ENCODE peak calls at places on chromosomes 1 and 21, in seven cellular contexts. One of them, this sample, is unnamed.

GRCh38 chr1:201309420-201309819 is 26.1 kb downstream of the PKP1 start:
- DNase-seq in A549: peak
- DNase-seq in sigmoid colon: peak
- DNase-seq in gastrocnemius medialis: peak
- DNase-seq in upper lobe of left lung: no peak
- DNase-seq in GM12891: peak
- DNase-seq in adrenal gland: peak
- DNase-seq in this sample: peak

GRCh38 chr1:78045850-78046778 is at the start of gene GIPC2:
- DNase-seq in A549: no peak
- DNase-seq in sigmoid colon: no peak
- DNase-seq in gastrocnemius medialis: no peak
- DNase-seq in upper lobe of left lung: peak
- DNase-seq in GM12891: peak
- DNase-seq in adrenal gland: peak
- DNase-seq in this sample: no peak

GRCh38 chr1:71587961-71588360 is 507.1 kb upstream of the ZRANB2 start:
- DNase-seq in A549: no peak
- DNase-seq in sigmoid colon: no peak
- DNase-seq in gastrocnemius medialis: no peak
- DNase-seq in upper lobe of left lung: no peak
- DNase-seq in GM12891: no peak
- DNase-seq in adrenal gland: no peak
- DNase-seq in this sample: no peak

GRCh38 chr1:79603862-79604261 is 597.3 kb upstream of the ADGRL4 start:
- DNase-seq in A549: no peak
- DNase-seq in sigmoid colon: no peak
- DNase-seq in gastrocnemius medialis: no peak
- DNase-seq in upper lobe of left lung: no peak
- DNase-seq in GM12891: no peak
- DNase-seq in adrenal gland: no peak
- DNase-seq in this sample: no peak

GRCh38 chr1:97160796-97161195 is 439.2 kb downstream of the PTBP2 start:
- DNase-seq in A549: no peak
- DNase-seq in sigmoid colon: no peak
- DNase-seq in gastrocnemius medialis: no peak
- DNase-seq in upper lobe of left lung: no peak
- DNase-seq in GM12891: no peak
- DNase-seq in adrenal gland: no peak
- DNase-seq in this sample: no peak

GRCh38 chr1:84078108-84078823 is 65.8 kb upstream of the PRKACB start:
- DNase-seq in A549: peak
- DNase-seq in sigmoid colon: peak
- DNase-seq in gastrocnemius medialis: no peak
- DNase-seq in upper lobe of left lung: no peak
- DNase-seq in GM12891: no peak
- DNase-seq in adrenal gland: peak
- DNase-seq in this sample: peak

GRCh38 chr21:45383111-45383614 is 21.8 kb upstream of the COL18A1 start:
- DNase-seq in A549: no peak
- DNase-seq in sigmoid colon: no peak
- DNase-seq in gastrocnemius medialis: no peak
- DNase-seq in upper lobe of left lung: peak
- DNase-seq in GM12891: no peak
- DNase-seq in adrenal gland: no peak
- DNase-seq in this sample: no peak

GRCh38 chr1:40653851-40654537 is 11.5 kb downstream of the RIMS3 start:
- DNase-seq in A549: no peak
- DNase-seq in sigmoid colon: no peak
- DNase-seq in gastrocnemius medialis: no peak
- DNase-seq in upper lobe of left lung: peak
- DNase-seq in GM12891: no peak
- DNase-seq in adrenal gland: no peak
- DNase-seq in this sample: no peak

GRCh38 chr1:245516178-245516829 is 361.5 kb downstream of the KIF26B start:
- DNase-seq in A549: peak
- DNase-seq in sigmoid colon: no peak
- DNase-seq in gastrocnemius medialis: no peak
- DNase-seq in upper lobe of left lung: no peak
- DNase-seq in GM12891: no peak
- DNase-seq in adrenal gland: no peak
- DNase-seq in this sample: no peak

GRCh38 chr1:15386128-15386824 is 23.4 kb upstream of the EFHD2 start:
- DNase-seq in A549: no peak
- DNase-seq in sigmoid colon: no peak
- DNase-seq in gastrocnemius medialis: no peak
- DNase-seq in upper lobe of left lung: no peak
- DNase-seq in GM12891: no peak
- DNase-seq in adrenal gland: no peak
- DNase-seq in this sample: no peak

GRCh38 chr1:119136401-119136800 is 4.1 kb downstream of the WARS2 start:
- DNase-seq in A549: no peak
- DNase-seq in sigmoid colon: no peak
- DNase-seq in gastrocnemius medialis: no peak
- DNase-seq in upper lobe of left lung: no peak
- DNase-seq in GM12891: no peak
- DNase-seq in adrenal gland: no peak
- DNase-seq in this sample: no peak

GRCh38 chr1:241499910-241500309 is 19.6 kb downstream of the FH start:
- DNase-seq in A549: peak
- DNase-seq in sigmoid colon: no peak
- DNase-seq in gastrocnemius medialis: no peak
- DNase-seq in upper lobe of left lung: no peak
- DNase-seq in GM12891: no peak
- DNase-seq in adrenal gland: peak
- DNase-seq in this sample: no peak

GRCh38 chr1:30511563-30512252 is 211.7 kb downstream of the MATN1 start:
- DNase-seq in A549: peak
- DNase-seq in sigmoid colon: no peak
- DNase-seq in gastrocnemius medialis: no peak
- DNase-seq in upper lobe of left lung: no peak
- DNase-seq in GM12891: no peak
- DNase-seq in adrenal gland: no peak
- DNase-seq in this sample: peak

GRCh38 chr1:10386761-10387482 is 11.9 kb upstream of the PGD start:
- DNase-seq in A549: no peak
- DNase-seq in sigmoid colon: no peak
- DNase-seq in gastrocnemius medialis: no peak
- DNase-seq in upper lobe of left lung: peak
- DNase-seq in GM12891: no peak
- DNase-seq in adrenal gland: no peak
- DNase-seq in this sample: no peak

GRCh38 chr1:165355977-165356811 is at the start of gene LMX1A:
- DNase-seq in A549: peak
- DNase-seq in sigmoid colon: no peak
- DNase-seq in gastrocnemius medialis: no peak
- DNase-seq in upper lobe of left lung: peak
- DNase-seq in GM12891: no peak
- DNase-seq in adrenal gland: no peak
- DNase-seq in this sample: no peak

GRCh38 chr1:16267690-16268180 is 30.8 kb upstream of the CPLANE2 start:
- DNase-seq in A549: no peak
- DNase-seq in sigmoid colon: no peak
- DNase-seq in gastrocnemius medialis: no peak
- DNase-seq in upper lobe of left lung: no peak
- DNase-seq in GM12891: no peak
- DNase-seq in adrenal gland: no peak
- DNase-seq in this sample: no peak

GRCh38 chr1:163535807-163536206 is 214.1 kb downstream of the NUF2 start:
- DNase-seq in A549: peak
- DNase-seq in sigmoid colon: no peak
- DNase-seq in gastrocnemius medialis: no peak
- DNase-seq in upper lobe of left lung: no peak
- DNase-seq in GM12891: no peak
- DNase-seq in adrenal gland: no peak
- DNase-seq in this sample: no peak

GRCh38 chr1:154512760-154513159 is 10.5 kb upstream of the SHE start:
- DNase-seq in A549: no peak
- DNase-seq in sigmoid colon: no peak
- DNase-seq in gastrocnemius medialis: no peak
- DNase-seq in upper lobe of left lung: no peak
- DNase-seq in GM12891: no peak
- DNase-seq in adrenal gland: no peak
- DNase-seq in this sample: no peak

GRCh38 chr1:165114022-165114888 is 242.3 kb downstream of the LMX1A start:
- DNase-seq in A549: peak
- DNase-seq in sigmoid colon: no peak
- DNase-seq in gastrocnemius medialis: no peak
- DNase-seq in upper lobe of left lung: no peak
- DNase-seq in GM12891: no peak
- DNase-seq in adrenal gland: peak
- DNase-seq in this sample: no peak

GRCh38 chr1:239891621-239892358 is 199.9 kb upstream of the FMN2 start:
- DNase-seq in A549: no peak
- DNase-seq in sigmoid colon: no peak
- DNase-seq in gastrocnemius medialis: no peak
- DNase-seq in upper lobe of left lung: no peak
- DNase-seq in GM12891: no peak
- DNase-seq in adrenal gland: no peak
- DNase-seq in this sample: no peak

GRCh38 chr1:85048296-85049064 is at the start of gene MCOLN3:
- DNase-seq in A549: peak
- DNase-seq in sigmoid colon: peak
- DNase-seq in gastrocnemius medialis: no peak
- DNase-seq in upper lobe of left lung: peak
- DNase-seq in GM12891: peak
- DNase-seq in adrenal gland: peak
- DNase-seq in this sample: peak

DNA sequence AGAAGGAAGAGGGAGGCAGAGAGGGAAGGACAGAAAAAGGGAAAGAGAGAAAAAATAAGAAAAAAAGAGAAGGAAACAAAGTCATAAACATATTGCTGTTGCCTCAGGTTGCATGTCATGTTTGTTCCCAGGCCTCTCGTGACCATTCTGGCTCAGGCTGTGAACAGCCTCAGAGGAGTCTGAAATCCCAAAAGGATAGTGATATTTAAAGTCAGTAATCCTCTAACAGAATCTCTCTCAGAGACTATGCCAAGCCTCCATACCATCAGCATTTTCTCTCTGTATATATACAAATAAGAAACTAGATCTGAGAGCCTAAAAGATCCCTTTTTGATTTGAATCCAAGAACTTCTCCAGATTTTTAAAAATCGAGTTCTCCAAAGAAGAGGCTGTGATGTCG is 35.2 kb downstream of the GORAB start:
- DNase-seq in A549: no peak
- DNase-seq in sigmoid colon: no peak
- DNase-seq in gastrocnemius medialis: no peak
- DNase-seq in upper lobe of left lung: no peak
- DNase-seq in GM12891: no peak
- DNase-seq in adrenal gland: no peak
- DNase-seq in this sample: no peak
- TF ChIP-seq POLR2A in A549: no peak
- TF ChIP-seq POLR2A in sigmoid colon: no peak
- TF ChIP-seq POLR2A in gastrocnemius medialis: no peak
- TF ChIP-seq POLR2A in upper lobe of left lung: no peak
- TF ChIP-seq POLR2A in GM12891: no peak
- TF ChIP-seq POLR2A in adrenal gland: no peak
- TF ChIP-seq POLR2A in this sample: no peak

GRCh38 chr1:59063501-59063900 is 233.4 kb upstream of the FGGY start:
- DNase-seq in A549: no peak
- DNase-seq in sigmoid colon: no peak
- DNase-seq in gastrocnemius medialis: no peak
- DNase-seq in upper lobe of left lung: no peak
- DNase-seq in GM12891: no peak
- DNase-seq in adrenal gland: no peak
- DNase-seq in this sample: no peak

GRCh38 chr1:59058681-59059441 is 238.0 kb upstream of the FGGY start:
- DNase-seq in A549: no peak
- DNase-seq in sigmoid colon: no peak
- DNase-seq in gastrocnemius medialis: no peak
- DNase-seq in upper lobe of left lung: no peak
- DNase-seq in GM12891: no peak
- DNase-seq in adrenal gland: peak
- DNase-seq in this sample: no peak

GRCh38 chr1:59064592-59064991 is 232.3 kb upstream of the FGGY start:
- DNase-seq in A549: no peak
- DNase-seq in sigmoid colon: no peak
- DNase-seq in gastrocnemius medialis: no peak
- DNase-seq in upper lobe of left lung: no peak
- DNase-seq in GM12891: no peak
- DNase-seq in adrenal gland: no peak
- DNase-seq in this sample: no peak

GRCh38 chr1:59062743-59063142 is 234.2 kb upstream of the FGGY start:
- DNase-seq in A549: peak
- DNase-seq in sigmoid colon: peak
- DNase-seq in gastrocnemius medialis: no peak
- DNase-seq in upper lobe of left lung: no peak
- DNase-seq in GM12891: no peak
- DNase-seq in adrenal gland: peak
- DNase-seq in this sample: no peak

GRCh38 chr1:59061876-59062275 is 235.0 kb upstream of the FGGY start:
- DNase-seq in A549: peak
- DNase-seq in sigmoid colon: peak
- DNase-seq in gastrocnemius medialis: peak
- DNase-seq in upper lobe of left lung: no peak
- DNase-seq in GM12891: no peak
- DNase-seq in adrenal gland: peak
- DNase-seq in this sample: no peak
- TF ChIP-seq POLR2A in A549: no peak
- TF ChIP-seq POLR2A in sigmoid colon: no peak
- TF ChIP-seq POLR2A in gastrocnemius medialis: peak
- TF ChIP-seq POLR2A in upper lobe of left lung: peak
- TF ChIP-seq POLR2A in GM12891: no peak
- TF ChIP-seq POLR2A in adrenal gland: peak
- TF ChIP-seq POLR2A in this sample: no peak

GRCh38 chr1:98661544-98662353 is at the start of gene SNX7:
- DNase-seq in A549: peak
- DNase-seq in sigmoid colon: peak
- DNase-seq in gastrocnemius medialis: peak
- DNase-seq in upper lobe of left lung: peak
- DNase-seq in GM12891: peak
- DNase-seq in adrenal gland: peak
- DNase-seq in this sample: peak
- TF ChIP-seq POLR2A in A549: no peak
- TF ChIP-seq POLR2A in sigmoid colon: no peak
- TF ChIP-seq POLR2A in gastrocnemius medialis: peak
- TF ChIP-seq POLR2A in upper lobe of left lung: peak
- TF ChIP-seq POLR2A in GM12891: no peak
- TF ChIP-seq POLR2A in adrenal gland: peak
- TF ChIP-seq POLR2A in this sample: peak

DNA sequence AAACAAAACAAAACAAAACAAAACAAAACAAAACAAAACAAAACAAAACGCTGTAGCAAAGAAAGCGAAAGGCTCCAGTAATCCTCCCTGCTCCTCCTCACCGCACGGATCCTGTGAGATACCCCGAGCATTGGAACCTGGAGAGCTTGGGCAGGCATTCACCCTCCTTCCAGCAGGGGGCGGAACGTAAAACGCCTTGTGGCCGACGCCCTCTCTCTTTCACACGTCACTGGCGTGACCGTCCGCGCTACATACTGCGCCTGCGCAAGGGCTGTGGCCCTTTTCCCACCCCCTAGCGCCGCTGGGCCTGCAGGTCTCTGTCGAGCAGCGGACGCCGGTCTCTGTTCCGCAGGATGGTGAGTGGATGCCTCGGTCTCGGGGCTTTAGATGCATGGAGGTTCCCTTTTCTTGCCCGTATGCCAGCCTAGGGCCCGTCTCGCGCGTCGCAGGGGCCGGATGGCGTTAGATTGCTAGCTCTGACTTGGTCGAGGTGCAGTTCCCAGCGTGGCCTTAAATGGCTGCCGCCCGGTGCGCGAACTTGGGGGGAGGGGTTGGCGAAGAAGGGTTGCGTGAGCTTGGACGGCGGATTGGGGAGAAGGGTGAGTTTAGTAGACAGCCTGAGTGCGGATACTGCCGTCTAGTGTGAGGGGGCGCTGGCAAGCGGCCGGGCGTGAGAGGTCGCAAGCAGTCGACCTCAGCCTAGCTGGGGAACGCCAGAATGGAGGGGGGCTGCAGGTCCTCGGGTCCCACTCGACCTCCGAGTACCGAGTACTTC is at the start of gene RPL5:
- DNase-seq in A549: peak
- DNase-seq in sigmoid colon: peak
- DNase-seq in gastrocnemius medialis: peak
- DNase-seq in upper lobe of left lung: peak
- DNase-seq in GM12891: peak
- DNase-seq in adrenal gland: peak
- DNase-seq in this sample: peak
- TF ChIP-seq POLR2A in A549: peak
- TF ChIP-seq POLR2A in sigmoid colon: peak
- TF ChIP-seq POLR2A in gastrocnemius medialis: peak
- TF ChIP-seq POLR2A in upper lobe of left lung: peak
- TF ChIP-seq POLR2A in GM12891: peak
- TF ChIP-seq POLR2A in adrenal gland: peak
- TF ChIP-seq POLR2A in this sample: peak

This sample was measured in H54.